ENCODE peak calls at places on chromosome 16, in ten cellular contexts. One of them, this sample, is unnamed. For H3K4me1, the result is how much of the 10 kb centered on the place peaks cover.

GRCh38 chr16:83913234-83913633 is 14.3 kb downstream of the MLYCD start:
- DNase-seq in heart left ventricle: peak
- DNase-seq in Karpas-422: no peak
- DNase-seq in transverse colon: no peak
- DNase-seq in PC-9: no peak
- DNase-seq in body of pancreas: no peak
- DNase-seq in cardiac muscle cell: peak
- DNase-seq in breast epithelium: no peak
- DNase-seq in right atrium auricular region: peak
- DNase-seq in Panc1: no peak
- DNase-seq in this sample: peak

GRCh38 chr16:88487920-88488842 is 35.1 kb downstream of the ZFPM1 start:
- DNase-seq in heart left ventricle: no peak
- DNase-seq in Karpas-422: no peak
- DNase-seq in transverse colon: peak
- DNase-seq in PC-9: no peak
- DNase-seq in body of pancreas: peak
- DNase-seq in cardiac muscle cell: no peak
- DNase-seq in breast epithelium: no peak
- DNase-seq in right atrium auricular region: no peak
- DNase-seq in Panc1: no peak
- DNase-seq in this sample: no peak

GRCh38 chr16:19240494-19240893 is 45.0 kb upstream of the CLEC19A start:
- DNase-seq in heart left ventricle: no peak
- DNase-seq in Karpas-422: no peak
- DNase-seq in transverse colon: no peak
- DNase-seq in PC-9: no peak
- DNase-seq in body of pancreas: no peak
- DNase-seq in cardiac muscle cell: no peak
- DNase-seq in breast epithelium: no peak
- DNase-seq in right atrium auricular region: no peak
- DNase-seq in Panc1: no peak
- DNase-seq in this sample: no peak

GRCh38 chr16:4244881-4245280 is 3.0 kb upstream of the SRL start:
- DNase-seq in heart left ventricle: no peak
- DNase-seq in Karpas-422: no peak
- DNase-seq in transverse colon: no peak
- DNase-seq in PC-9: no peak
- DNase-seq in body of pancreas: no peak
- DNase-seq in cardiac muscle cell: no peak
- DNase-seq in breast epithelium: no peak
- DNase-seq in right atrium auricular region: no peak
- DNase-seq in Panc1: no peak
- DNase-seq in this sample: no peak

GRCh38 chr16:65061935-65062334 is 59.9 kb downstream of the CDH11 start:
- DNase-seq in heart left ventricle: no peak
- DNase-seq in Karpas-422: no peak
- DNase-seq in transverse colon: no peak
- DNase-seq in PC-9: no peak
- DNase-seq in body of pancreas: no peak
- DNase-seq in cardiac muscle cell: no peak
- DNase-seq in breast epithelium: no peak
- DNase-seq in right atrium auricular region: no peak
- DNase-seq in Panc1: no peak
- DNase-seq in this sample: no peak

GRCh38 chr16:30350134-30350871 is 4.8 kb downstream of the CD2BP2 start:
- DNase-seq in heart left ventricle: no peak
- DNase-seq in Karpas-422: peak
- DNase-seq in transverse colon: peak
- DNase-seq in PC-9: no peak
- DNase-seq in body of pancreas: no peak
- DNase-seq in cardiac muscle cell: no peak
- DNase-seq in breast epithelium: no peak
- DNase-seq in right atrium auricular region: no peak
- DNase-seq in Panc1: no peak
- DNase-seq in this sample: no peak

GRCh38 chr16:3131755-3132377 is 3.0 kb upstream of the ZNF213 start:
- DNase-seq in heart left ventricle: peak
- DNase-seq in Karpas-422: peak
- DNase-seq in transverse colon: peak
- DNase-seq in PC-9: peak
- DNase-seq in body of pancreas: peak
- DNase-seq in cardiac muscle cell: peak
- DNase-seq in breast epithelium: no peak
- DNase-seq in right atrium auricular region: no peak
- DNase-seq in Panc1: no peak
- DNase-seq in this sample: no peak

GRCh38 chr16:15059324-15059723 is 3.5 kb upstream of the NTAN1 start:
- DNase-seq in heart left ventricle: no peak
- DNase-seq in Karpas-422: no peak
- DNase-seq in transverse colon: no peak
- DNase-seq in PC-9: no peak
- DNase-seq in body of pancreas: no peak
- DNase-seq in cardiac muscle cell: no peak
- DNase-seq in breast epithelium: no peak
- DNase-seq in right atrium auricular region: no peak
- DNase-seq in Panc1: no peak
- DNase-seq in this sample: no peak

GRCh38 chr16:82699262-82699661 is 72.5 kb downstream of the CDH13 start:
- DNase-seq in heart left ventricle: no peak
- DNase-seq in Karpas-422: no peak
- DNase-seq in transverse colon: no peak
- DNase-seq in PC-9: no peak
- DNase-seq in body of pancreas: no peak
- DNase-seq in cardiac muscle cell: no peak
- DNase-seq in breast epithelium: no peak
- DNase-seq in right atrium auricular region: no peak
- DNase-seq in Panc1: no peak
- DNase-seq in this sample: no peak

GRCh38 chr16:73024571-73025105 is 23.3 kb downstream of the ZFHX3 start:
- DNase-seq in heart left ventricle: no peak
- DNase-seq in Karpas-422: no peak
- DNase-seq in transverse colon: no peak
- DNase-seq in PC-9: no peak
- DNase-seq in body of pancreas: peak
- DNase-seq in cardiac muscle cell: no peak
- DNase-seq in breast epithelium: no peak
- DNase-seq in right atrium auricular region: no peak
- DNase-seq in Panc1: no peak
- DNase-seq in this sample: no peak

DNA sequence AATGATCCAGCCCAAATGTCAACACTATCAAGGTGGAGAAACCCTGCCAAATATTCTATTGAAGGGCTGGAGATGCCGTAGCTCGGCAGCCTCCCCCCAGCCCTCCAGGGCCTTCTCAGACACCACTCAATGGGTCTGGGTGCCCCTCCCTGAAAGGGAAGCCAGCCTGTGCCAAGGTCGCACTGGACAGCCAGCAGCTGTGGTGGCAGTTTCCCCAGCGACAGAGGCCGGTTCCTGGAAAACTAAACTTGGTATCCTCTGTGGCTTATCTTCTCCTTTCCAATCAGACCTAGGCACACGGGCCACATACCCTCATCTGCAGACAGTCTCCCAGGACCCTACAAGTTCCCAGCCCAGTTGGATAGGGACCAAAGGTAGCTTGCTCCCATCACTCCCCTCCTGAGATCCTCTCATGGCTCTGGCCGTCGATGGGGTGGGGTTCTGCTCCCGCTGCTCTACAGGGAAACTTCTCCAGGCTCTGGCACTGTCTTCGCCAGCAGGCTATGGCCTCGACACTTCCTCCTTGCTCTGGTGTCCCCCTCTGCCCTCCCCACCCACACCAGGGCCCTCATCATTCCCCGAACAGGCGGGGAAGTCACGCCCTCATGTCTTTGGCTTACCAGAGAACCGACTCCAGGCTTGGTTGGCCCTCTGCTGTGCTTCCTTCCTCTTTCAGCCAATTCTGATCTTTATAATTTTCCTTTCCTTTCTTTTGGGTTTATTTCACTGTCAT is 18.3 kb upstream of the IL21R start:
- DNase-seq in heart left ventricle: peak
- DNase-seq in Karpas-422: no peak
- DNase-seq in transverse colon: no peak
- DNase-seq in PC-9: no peak
- DNase-seq in body of pancreas: no peak
- DNase-seq in cardiac muscle cell: no peak
- DNase-seq in breast epithelium: no peak
- DNase-seq in right atrium auricular region: no peak
- DNase-seq in Panc1: no peak
- DNase-seq in this sample: peak
- H3K4me1 ChIP-seq in heart left ventricle: under half
- H3K4me1 ChIP-seq in Karpas-422: under half
- H3K4me1 ChIP-seq in transverse colon: under half
- H3K4me1 ChIP-seq in PC-9: under half
- H3K4me1 ChIP-seq in body of pancreas: under half
- H3K4me1 ChIP-seq in cardiac muscle cell: under half
- H3K4me1 ChIP-seq in breast epithelium: under half
- H3K4me1 ChIP-seq in right atrium auricular region: under half
- H3K4me1 ChIP-seq in Panc1: under half
- H3K4me1 ChIP-seq in this sample: under half

GRCh38 chr16:1101573-1102332 is 5.7 kb upstream of the C1QTNF8 start:
- DNase-seq in heart left ventricle: no peak
- DNase-seq in Karpas-422: no peak
- DNase-seq in transverse colon: no peak
- DNase-seq in PC-9: no peak
- DNase-seq in body of pancreas: no peak
- DNase-seq in cardiac muscle cell: no peak
- DNase-seq in breast epithelium: no peak
- DNase-seq in right atrium auricular region: no peak
- DNase-seq in Panc1: no peak
- DNase-seq in this sample: peak

GRCh38 chr16:1102333-1102700 is 6.3 kb upstream of the C1QTNF8 start:
- DNase-seq in heart left ventricle: no peak
- DNase-seq in Karpas-422: no peak
- DNase-seq in transverse colon: no peak
- DNase-seq in PC-9: no peak
- DNase-seq in body of pancreas: no peak
- DNase-seq in cardiac muscle cell: no peak
- DNase-seq in breast epithelium: no peak
- DNase-seq in right atrium auricular region: no peak
- DNase-seq in Panc1: no peak
- DNase-seq in this sample: no peak

GRCh38 chr16:1103649-1104005 is 7.6 kb upstream of the C1QTNF8 start:
- DNase-seq in heart left ventricle: no peak
- DNase-seq in Karpas-422: no peak
- DNase-seq in transverse colon: no peak
- DNase-seq in PC-9: no peak
- DNase-seq in body of pancreas: no peak
- DNase-seq in cardiac muscle cell: no peak
- DNase-seq in breast epithelium: no peak
- DNase-seq in right atrium auricular region: no peak
- DNase-seq in Panc1: no peak
- DNase-seq in this sample: no peak

GRCh38 chr16:1101133-1101532 is 5.1 kb upstream of the C1QTNF8 start:
- DNase-seq in heart left ventricle: no peak
- DNase-seq in Karpas-422: no peak
- DNase-seq in transverse colon: no peak
- DNase-seq in PC-9: no peak
- DNase-seq in body of pancreas: no peak
- DNase-seq in cardiac muscle cell: no peak
- DNase-seq in breast epithelium: no peak
- DNase-seq in right atrium auricular region: no peak
- DNase-seq in Panc1: no peak
- DNase-seq in this sample: peak

DNA sequence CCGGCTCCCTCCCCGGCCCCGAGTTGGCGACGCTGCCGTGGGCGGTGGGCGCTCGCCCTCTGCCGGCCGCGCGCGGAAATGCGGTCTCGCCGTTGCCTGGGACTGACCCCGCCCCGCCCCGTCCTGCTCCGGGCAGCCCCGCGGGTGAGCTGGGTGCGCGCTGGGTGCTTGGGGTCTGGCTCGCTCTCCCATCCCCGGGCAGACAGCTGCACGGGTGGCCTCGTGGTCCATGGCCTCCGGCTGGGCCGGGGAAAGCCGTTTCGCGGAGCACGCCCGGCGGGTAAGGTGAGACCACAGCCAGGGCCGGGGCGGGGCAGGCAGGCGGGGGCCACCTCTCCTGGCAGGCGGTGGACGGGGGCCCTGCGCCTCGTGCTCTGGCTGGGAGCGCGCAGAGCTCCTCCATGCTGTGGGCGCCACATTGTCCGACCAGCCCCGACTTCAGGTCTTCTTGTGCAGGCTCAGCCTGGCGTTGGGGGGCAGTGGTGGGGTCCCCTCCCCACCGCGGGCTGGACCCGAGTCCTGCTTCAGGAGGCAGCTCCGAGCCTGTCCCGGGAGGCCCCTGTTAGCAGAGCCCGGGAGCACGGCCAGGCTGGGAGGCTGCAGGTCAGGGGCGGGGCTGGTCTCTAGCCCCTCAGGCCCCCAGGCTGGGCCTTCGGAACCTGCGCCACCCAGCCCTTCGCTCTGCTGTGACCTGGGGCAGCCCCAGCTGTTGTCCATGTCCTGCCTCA is 7.0 kb upstream of the C1QTNF8 start:
- DNase-seq in heart left ventricle: peak
- DNase-seq in Karpas-422: peak
- DNase-seq in transverse colon: peak
- DNase-seq in PC-9: peak
- DNase-seq in body of pancreas: peak
- DNase-seq in cardiac muscle cell: peak
- DNase-seq in breast epithelium: no peak
- DNase-seq in right atrium auricular region: peak
- DNase-seq in Panc1: no peak
- DNase-seq in this sample: no peak
- H3K4me3 ChIP-seq in heart left ventricle: no peak
- H3K4me3 ChIP-seq in Karpas-422: no peak
- H3K4me3 ChIP-seq in transverse colon: peak
- H3K4me3 ChIP-seq in PC-9: no peak
- H3K4me3 ChIP-seq in body of pancreas: no peak
- H3K4me3 ChIP-seq in cardiac muscle cell: peak
- H3K4me3 ChIP-seq in breast epithelium: no peak
- H3K4me3 ChIP-seq in right atrium auricular region: peak
- H3K4me3 ChIP-seq in Panc1: peak
- H3K4me3 ChIP-seq in this sample: no peak

DNA sequence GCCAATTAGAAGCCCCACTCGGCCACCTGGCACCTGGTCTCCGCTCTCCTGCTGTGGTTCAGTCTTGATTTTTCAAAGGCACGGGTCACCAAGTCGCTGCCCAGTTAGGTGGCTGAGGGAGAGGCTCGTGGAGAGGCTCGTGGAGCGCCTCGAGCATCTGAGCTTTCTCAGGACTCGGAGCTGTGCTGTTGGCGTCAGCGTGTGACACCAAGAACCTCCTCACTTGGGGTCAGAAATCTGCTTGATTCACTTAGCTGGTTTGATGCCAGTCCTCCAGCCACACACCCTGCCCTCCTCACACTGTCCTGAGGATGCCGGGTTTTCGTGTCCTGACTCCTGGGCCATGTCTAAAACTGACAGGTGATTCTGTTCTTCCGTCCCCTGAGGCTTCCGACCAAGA is 82.6 kb downstream of the SOCS1 start:
- DNase-seq in heart left ventricle: peak
- DNase-seq in Karpas-422: no peak
- DNase-seq in transverse colon: no peak
- DNase-seq in PC-9: no peak
- DNase-seq in body of pancreas: no peak
- DNase-seq in cardiac muscle cell: no peak
- DNase-seq in breast epithelium: no peak
- DNase-seq in right atrium auricular region: no peak
- DNase-seq in Panc1: no peak
- DNase-seq in this sample: no peak
- H3K4me1 ChIP-seq in heart left ventricle: under half
- H3K4me1 ChIP-seq in Karpas-422: under half
- H3K4me1 ChIP-seq in transverse colon: under half
- H3K4me1 ChIP-seq in PC-9: under half
- H3K4me1 ChIP-seq in body of pancreas: under half
- H3K4me1 ChIP-seq in cardiac muscle cell: under half
- H3K4me1 ChIP-seq in breast epithelium: under half
- H3K4me1 ChIP-seq in right atrium auricular region: under half
- H3K4me1 ChIP-seq in Panc1: under half
- H3K4me1 ChIP-seq in this sample: under half

GRCh38 chr16:57013902-57014301 is 24.5 kb downstream of the NLRC5 start:
- DNase-seq in heart left ventricle: no peak
- DNase-seq in Karpas-422: peak
- DNase-seq in transverse colon: no peak
- DNase-seq in PC-9: no peak
- DNase-seq in body of pancreas: no peak
- DNase-seq in cardiac muscle cell: no peak
- DNase-seq in breast epithelium: no peak
- DNase-seq in right atrium auricular region: no peak
- DNase-seq in Panc1: no peak
- DNase-seq in this sample: no peak
- H3K4me3 ChIP-seq in heart left ventricle: no peak
- H3K4me3 ChIP-seq in Karpas-422: no peak
- H3K4me3 ChIP-seq in transverse colon: no peak
- H3K4me3 ChIP-seq in PC-9: no peak
- H3K4me3 ChIP-seq in body of pancreas: no peak
- H3K4me3 ChIP-seq in cardiac muscle cell: no peak
- H3K4me3 ChIP-seq in breast epithelium: no peak
- H3K4me3 ChIP-seq in right atrium auricular region: no peak
- H3K4me3 ChIP-seq in Panc1: no peak
- H3K4me3 ChIP-seq in this sample: no peak

This sample was measured in gastrocnemius medialis.